ENCODE peak calls at places on chromosome 12, in eight cellular contexts. J, D, P, F, E, T, G and W are unnamed samples.

GRCh38 chr12:66002812-66003211 is 127.7 kb downstream of the LLPH start:
- DNase-seq in T (no peak), D (no peak), E (no peak), F (no peak), P (no peak), G (no peak), J (peak), W (no peak)

GRCh38 chr12:47022296-47022695 is 57.1 kb upstream of the PCED1B start:
- DNase-seq in E (no peak), T (peak), P (no peak), G (peak), D (no peak), J (peak), F (no peak), W (peak)

GRCh38 chr12:75913502-75914110 is 118.0 kb downstream of the PHLDA1 start:
- DNase-seq in J (no peak), F (no peak), P (no peak), D (no peak), G (no peak), E (no peak), T (no peak), W (no peak)

GRCh38 chr12:65535951-65536350 is 257.5 kb downstream of the MSRB3 start:
- DNase-seq in T (no peak), E (no peak), P (no peak), F (no peak), G (no peak), J (peak), D (no peak), W (no peak)

GRCh38 chr12:130456375-130457199 is 118.9 kb downstream of the PIWIL1 start:
- DNase-seq in G (no peak), P (no peak), D (no peak), J (no peak), F (no peak), E (no peak), T (no peak), W (no peak)

GRCh38 chr12:53938276-53939140 is at the start of gene HOXC13:
- DNase-seq in T (no peak), D (peak), F (no peak), P (peak), G (peak), E (peak), J (peak), W (peak)

GRCh38 chr12:613996-614726 is 49.1 kb downstream of the NINJ2 start:
- DNase-seq in G (no peak), T (no peak), J (no peak), F (peak), D (no peak), P (no peak), E (no peak), W (no peak)

GRCh38 chr12:131536766-131537165 is 174.1 kb upstream of the SFSWAP start:
- DNase-seq in E (no peak), D (no peak), G (no peak), F (no peak), P (no peak), T (no peak), J (no peak), W (no peak)

GRCh38 chr12:51383281-51383905 is 7.8 kb downstream of the GALNT6 start:
- DNase-seq in E (no peak), T (no peak), F (no peak), G (no peak), J (no peak), D (no peak), P (no peak), W (no peak)

GRCh38 chr12:109494348-109494881 is 17.0 kb downstream of the UBE3B start:
- DNase-seq in J (peak), G (no peak), F (no peak), T (no peak), P (no peak), E (no peak), D (no peak), W (no peak)

GRCh38 chr12:113088971-113089756 is 32.6 kb downstream of the DTX1 start:
- DNase-seq in F (peak), T (no peak), D (no peak), E (no peak), J (no peak), G (no peak), P (no peak), W (no peak)

GRCh38 chr12:49865782-49866135 is 22.9 kb upstream of the BCDIN3D start:
- DNase-seq in F (no peak), D (no peak), T (no peak), E (no peak), P (peak), G (no peak), J (no peak), W (no peak)

GRCh38 chr12:6869049-6870021 is 2.0 kb downstream of the TPI1 start:
- DNase-seq in P (peak), G (peak), T (peak), F (peak), J (peak), D (peak), E (no peak), W (no peak)
- H3K4me3 ChIP-seq in P (peak), G (peak), T (peak), F (peak), J (peak), D (no peak), E (peak), W (peak)

DNA sequence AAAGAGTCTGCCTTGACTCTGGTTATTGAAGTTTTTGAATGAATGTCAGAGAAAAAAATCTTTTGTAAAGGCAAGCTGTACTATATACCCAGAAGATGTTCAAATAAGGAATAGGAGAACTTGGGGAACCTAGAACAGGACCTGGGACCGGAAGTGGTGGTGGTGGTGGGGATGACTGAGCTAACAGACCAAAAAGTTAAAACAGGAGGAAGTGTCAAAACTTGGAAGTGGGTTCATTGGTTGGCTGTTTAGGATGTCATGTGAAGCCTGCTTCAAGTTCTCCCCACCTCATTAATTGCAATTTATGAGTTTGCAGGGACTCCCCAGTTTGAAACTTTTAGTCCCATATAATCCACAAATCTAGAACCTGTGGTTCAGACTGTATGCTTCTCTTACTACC is 26.2 kb downstream of the PLXNC1 start:
- DNase-seq in E (no peak), F (peak), D (peak), G (no peak), J (no peak), T (no peak), P (no peak), W (no peak)
- H3K4me3 ChIP-seq in E (no peak), F (no peak), D (no peak), G (no peak), J (no peak), T (no peak), P (no peak), W (no peak)

DNA sequence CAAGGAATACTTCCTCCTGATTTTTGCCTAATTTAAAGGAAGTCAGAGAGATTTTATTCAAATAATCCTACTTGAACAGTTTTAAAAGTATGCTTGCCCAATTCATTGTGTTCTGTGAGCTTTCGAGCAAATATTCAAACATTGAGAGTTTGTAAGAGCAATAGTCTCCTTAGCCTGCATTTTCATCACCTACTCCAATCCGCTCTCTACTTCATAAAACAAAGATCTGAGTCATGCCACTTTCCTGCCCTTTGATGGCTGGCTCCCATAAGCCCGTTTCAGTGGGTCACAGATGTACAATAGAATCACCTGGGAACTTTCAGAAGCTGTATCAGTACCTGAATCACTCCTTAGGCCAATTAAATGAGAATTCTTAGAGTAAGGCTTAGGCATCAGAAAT is 319.2 kb downstream of the PDZRN4 start:
- DNase-seq in D (no peak), P (no peak), F (no peak), E (no peak), G (no peak), T (no peak), J (no peak), W (no peak)
- H3K4me3 ChIP-seq in D (no peak), P (no peak), F (no peak), E (no peak), G (no peak), T (no peak), J (no peak), W (no peak)

DNA sequence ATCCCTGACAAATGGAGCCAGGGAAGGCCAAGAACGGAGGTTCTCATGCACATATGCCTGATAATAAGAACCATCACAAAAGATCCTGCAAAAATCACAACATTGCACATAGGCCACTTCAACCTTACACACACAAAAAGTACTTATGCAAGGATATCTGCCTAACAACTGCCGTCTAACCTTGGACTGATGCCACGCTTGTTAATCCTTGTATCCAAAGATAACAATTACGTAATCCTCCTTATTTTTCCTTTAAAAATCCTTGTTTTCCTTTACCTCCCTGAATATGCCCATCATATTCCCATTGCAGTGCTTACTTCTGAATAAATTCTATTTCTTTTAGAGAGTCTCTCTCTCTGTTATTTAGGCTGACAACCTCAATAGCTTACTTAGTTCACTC is 59.5 kb downstream of the TMEM116 start:
- DNase-seq in E (peak), D (peak), P (no peak), F (no peak), J (no peak), T (no peak), G (peak), W (no peak)
- H3K4me3 ChIP-seq in E (no peak), D (no peak), P (no peak), F (no peak), J (no peak), T (no peak), G (no peak), W (no peak)

DNA sequence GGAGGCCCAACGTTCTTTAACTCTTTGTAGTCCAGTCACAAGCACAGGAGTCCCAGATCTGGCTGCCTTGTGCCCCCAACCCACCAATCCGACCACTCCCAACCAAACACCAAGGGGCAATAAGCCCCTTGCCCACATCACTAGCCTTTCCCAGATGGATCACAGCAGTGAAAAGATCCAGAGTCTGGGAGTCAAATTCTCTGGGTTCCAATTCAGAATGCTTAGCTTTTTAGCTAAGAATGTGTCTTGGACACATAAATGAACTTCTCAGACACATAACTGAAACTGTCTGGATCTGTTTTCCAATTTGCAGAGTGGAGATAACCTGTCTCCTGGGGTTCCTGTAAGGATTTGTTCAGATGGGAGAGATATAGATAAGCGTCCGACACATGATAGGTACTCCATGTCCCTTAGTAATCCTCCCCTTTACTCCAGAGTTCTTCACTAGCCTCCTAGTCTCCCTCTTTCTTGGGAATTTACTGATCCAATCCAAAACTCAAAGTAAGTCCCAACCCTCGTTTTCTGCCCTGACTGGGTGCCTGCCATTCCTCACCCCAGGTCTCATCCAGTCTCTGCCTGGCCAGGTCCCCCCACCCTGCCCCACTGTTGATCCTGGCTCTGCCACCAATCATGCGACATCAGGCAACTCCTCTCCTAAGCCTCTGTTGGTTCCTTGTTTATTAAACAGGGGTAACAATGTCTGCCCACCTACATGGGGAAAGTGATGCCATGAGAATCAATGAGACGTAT is 439 bp upstream of the TNFRSF1A start:
- DNase-seq in G (no peak), P (no peak), F (no peak), D (no peak), J (no peak), E (no peak), T (no peak), W (no peak)
- H3K4me3 ChIP-seq in G (peak), P (peak), F (peak), D (no peak), J (peak), E (peak), T (peak), W (peak)

GRCh38 chr12:57240926-57241555 is 9.9 kb downstream of the STAC3 start:
- DNase-seq in G (no peak), D (no peak), E (no peak), J (no peak), P (no peak), T (no peak), F (peak), W (no peak)
- H3K4me3 ChIP-seq in G (peak), D (no peak), E (peak), J (peak), P (peak), T (peak), F (no peak), W (peak)

GRCh38 chr12:52521581-52522266 is 1.5 kb upstream of the KRT5 start:
- DNase-seq in J (no peak), T (peak), F (no peak), G (peak), D (no peak), E (no peak), P (peak), W (no peak)

GRCh38 chr12:52521175-52521574 is 981 bp upstream of the KRT5 start:
- DNase-seq in T (no peak), P (peak), D (no peak), F (no peak), J (no peak), G (no peak), E (no peak), W (no peak)

GRCh38 chr12:52517888-52518287 is 2.3 kb downstream of the KRT5 start:
- DNase-seq in T (no peak), E (no peak), G (no peak), J (no peak), P (peak), D (no peak), F (no peak), W (no peak)

GRCh38 chr12:52518574-52519469 is 1.4 kb downstream of the KRT5 start:
- DNase-seq in F (no peak), D (no peak), G (no peak), E (no peak), P (peak), J (no peak), T (no peak), W (no peak)

DNA sequence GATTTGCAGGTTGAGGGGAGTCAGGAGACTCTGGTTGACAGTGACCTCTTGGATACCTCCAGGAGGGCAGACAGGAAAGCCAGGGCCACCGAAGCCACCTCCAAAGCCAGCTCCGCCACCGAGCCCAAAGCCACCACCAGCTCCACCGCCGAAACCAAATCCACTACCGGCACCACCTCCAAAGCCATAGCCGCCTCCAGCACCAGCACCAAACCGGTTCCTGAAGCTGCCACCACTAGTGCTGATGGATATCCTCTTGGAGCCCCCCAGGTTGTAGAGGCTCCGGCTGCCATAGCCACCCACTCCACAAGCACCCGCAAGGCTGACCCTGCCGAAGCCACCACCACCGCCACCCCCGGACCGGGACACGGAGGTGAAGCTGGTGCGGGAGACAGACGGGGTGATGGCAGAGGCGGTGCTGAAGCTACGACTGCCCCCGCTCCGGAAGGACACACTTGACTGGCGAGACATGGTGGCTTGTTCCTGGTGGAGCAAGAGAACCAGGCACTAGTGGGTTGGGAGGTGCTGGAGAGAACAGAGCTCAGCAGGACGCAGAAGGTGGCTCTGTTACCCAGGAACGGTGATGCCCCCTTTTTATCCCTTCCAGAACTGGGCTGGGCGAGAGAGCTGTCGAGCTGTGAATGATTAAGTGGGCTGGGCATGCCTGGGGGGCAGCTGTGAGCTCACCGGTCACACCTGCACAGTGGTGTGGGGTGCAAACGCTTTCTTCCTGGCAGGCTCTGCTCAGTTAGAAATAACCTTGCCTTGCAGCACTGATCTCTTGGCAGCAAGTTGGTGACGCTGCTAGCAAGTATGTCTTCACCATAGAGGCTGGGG is at the start of gene KRT5:
- DNase-seq in T (no peak), G (no peak), J (no peak), F (no peak), P (peak), E (no peak), D (no peak), W (no peak)
- H3K4me3 ChIP-seq in T (no peak), G (no peak), J (no peak), F (no peak), P (peak), E (no peak), D (no peak), W (no peak)